ENCODE peak calls at places on chromosomes 12 and 14, in nine cellular contexts. One of them, this sample, is unnamed.

GRCh38 chr12:114294303-114294685 is 111.7 kb downstream of the TBX5 start:
- DNase-seq in esophagus squamous epithelium: no peak
- DNase-seq in MM.1S: no peak
- DNase-seq in CD4-positive, alpha-beta T cell: no peak
- DNase-seq in heart right ventricle: no peak
- DNase-seq in tibial artery: no peak
- DNase-seq in OCI-LY7: no peak
- DNase-seq in cardiac muscle cell: no peak
- DNase-seq in RWPE1: no peak
- DNase-seq in this sample: no peak

GRCh38 chr12:50806176-50806575 is 36.5 kb upstream of the TMPRSS12 start:
- DNase-seq in heart right ventricle: no peak
- DNase-seq in OCI-LY7: no peak
- DNase-seq in tibial artery: no peak
- DNase-seq in MM.1S: no peak
- DNase-seq in cardiac muscle cell: no peak
- DNase-seq in esophagus squamous epithelium: no peak
- DNase-seq in RWPE1: no peak
- DNase-seq in CD4-positive, alpha-beta T cell: no peak
- DNase-seq in this sample: no peak

GRCh38 chr12:92142251-92142896 is 3.3 kb downstream of the BTG1 start:
- DNase-seq in RWPE1: no peak
- DNase-seq in MM.1S: peak; percentile 24
- DNase-seq in tibial artery: no peak
- DNase-seq in CD4-positive, alpha-beta T cell: no peak
- DNase-seq in OCI-LY7: no peak
- DNase-seq in esophagus squamous epithelium: no peak
- DNase-seq in heart right ventricle: no peak
- DNase-seq in cardiac muscle cell: no peak
- DNase-seq in this sample: no peak

GRCh38 chr12:106211973-106212372 is 35.8 kb downstream of the CKAP4 start:
- DNase-seq in MM.1S: no peak
- DNase-seq in RWPE1: no peak
- DNase-seq in tibial artery: no peak
- DNase-seq in cardiac muscle cell: no peak
- DNase-seq in OCI-LY7: no peak
- DNase-seq in CD4-positive, alpha-beta T cell: no peak
- DNase-seq in heart right ventricle: no peak
- DNase-seq in esophagus squamous epithelium: no peak
- DNase-seq in this sample: no peak

GRCh38 chr12:114399664-114400211 is 6.2 kb downstream of the TBX5 start:
- DNase-seq in MM.1S: no peak
- DNase-seq in esophagus squamous epithelium: no peak
- DNase-seq in tibial artery: no peak
- DNase-seq in CD4-positive, alpha-beta T cell: no peak
- DNase-seq in OCI-LY7: no peak
- DNase-seq in RWPE1: no peak
- DNase-seq in cardiac muscle cell: no peak
- DNase-seq in heart right ventricle: no peak
- DNase-seq in this sample: no peak

GRCh38 chr14:73757876-73758391 is 43.8 kb upstream of the PNMA1 start:
- DNase-seq in heart right ventricle: no peak
- DNase-seq in cardiac muscle cell: no peak
- DNase-seq in tibial artery: no peak
- DNase-seq in OCI-LY7: no peak
- DNase-seq in esophagus squamous epithelium: no peak
- DNase-seq in CD4-positive, alpha-beta T cell: no peak
- DNase-seq in RWPE1: no peak
- DNase-seq in MM.1S: no peak
- DNase-seq in this sample: no peak

GRCh38 chr12:1630081-1630826 is 1.2 kb downstream of the WNT5B start:
- DNase-seq in CD4-positive, alpha-beta T cell: no peak
- DNase-seq in heart right ventricle: peak; percentile 53
- DNase-seq in OCI-LY7: peak; percentile 10
- DNase-seq in esophagus squamous epithelium: no peak
- DNase-seq in RWPE1: no peak
- DNase-seq in cardiac muscle cell: peak; percentile 47
- DNase-seq in tibial artery: peak; percentile 75
- DNase-seq in MM.1S: no peak
- DNase-seq in this sample: peak; percentile 84

GRCh38 chr14:85296466-85297210 is 233.3 kb upstream of the FLRT2 start:
- DNase-seq in RWPE1: peak; percentile 3
- DNase-seq in esophagus squamous epithelium: no peak
- DNase-seq in MM.1S: no peak
- DNase-seq in OCI-LY7: no peak
- DNase-seq in cardiac muscle cell: peak; percentile 16
- DNase-seq in tibial artery: no peak
- DNase-seq in CD4-positive, alpha-beta T cell: no peak
- DNase-seq in heart right ventricle: no peak
- DNase-seq in this sample: no peak

GRCh38 chr14:41289025-41289424 is 317.7 kb upstream of the LRFN5 start:
- DNase-seq in cardiac muscle cell: no peak
- DNase-seq in MM.1S: no peak
- DNase-seq in tibial artery: no peak
- DNase-seq in esophagus squamous epithelium: no peak
- DNase-seq in OCI-LY7: no peak
- DNase-seq in RWPE1: no peak
- DNase-seq in CD4-positive, alpha-beta T cell: no peak
- DNase-seq in heart right ventricle: no peak
- DNase-seq in this sample: no peak

GRCh38 chr12:10861366-10861765 is 12.1 kb upstream of the PRR4 start:
- DNase-seq in OCI-LY7: no peak
- DNase-seq in cardiac muscle cell: no peak
- DNase-seq in MM.1S: no peak
- DNase-seq in CD4-positive, alpha-beta T cell: no peak
- DNase-seq in esophagus squamous epithelium: no peak
- DNase-seq in RWPE1: no peak
- DNase-seq in tibial artery: no peak
- DNase-seq in heart right ventricle: no peak
- DNase-seq in this sample: no peak

GRCh38 chr14:72812292-72812851 is 81.5 kb downstream of the DPF3 start:
- DNase-seq in heart right ventricle: peak; percentile 72
- DNase-seq in CD4-positive, alpha-beta T cell: no peak
- DNase-seq in tibial artery: peak; percentile 94
- DNase-seq in RWPE1: no peak
- DNase-seq in cardiac muscle cell: peak; percentile 47
- DNase-seq in OCI-LY7: no peak
- DNase-seq in esophagus squamous epithelium: no peak
- DNase-seq in MM.1S: no peak
- DNase-seq in this sample: peak; percentile 37

GRCh38 chr12:112153181-112153899 is 28.0 kb downstream of the TRAFD1 start:
- DNase-seq in MM.1S: no peak
- DNase-seq in RWPE1: no peak
- DNase-seq in esophagus squamous epithelium: no peak
- DNase-seq in tibial artery: no peak
- DNase-seq in heart right ventricle: no peak
- DNase-seq in OCI-LY7: no peak
- DNase-seq in cardiac muscle cell: no peak
- DNase-seq in CD4-positive, alpha-beta T cell: no peak
- DNase-seq in this sample: no peak

GRCh38 chr14:104030958-104031357 is 54.5 kb upstream of the ASPG start:
- DNase-seq in tibial artery: no peak
- DNase-seq in OCI-LY7: no peak
- DNase-seq in esophagus squamous epithelium: no peak
- DNase-seq in RWPE1: no peak
- DNase-seq in CD4-positive, alpha-beta T cell: no peak
- DNase-seq in cardiac muscle cell: no peak
- DNase-seq in heart right ventricle: no peak
- DNase-seq in MM.1S: no peak
- DNase-seq in this sample: no peak

GRCh38 chr14:88660056-88660455 is 97.2 kb downstream of the ZC3H14 start:
- DNase-seq in esophagus squamous epithelium: no peak
- DNase-seq in RWPE1: no peak
- DNase-seq in OCI-LY7: no peak
- DNase-seq in MM.1S: no peak
- DNase-seq in tibial artery: no peak
- DNase-seq in heart right ventricle: no peak
- DNase-seq in cardiac muscle cell: no peak
- DNase-seq in CD4-positive, alpha-beta T cell: no peak
- DNase-seq in this sample: no peak

GRCh38 chr14:95515080-95515489 is 1.4 kb downstream of the SYNE3 start:
- DNase-seq in OCI-LY7: no peak
- DNase-seq in cardiac muscle cell: no peak
- DNase-seq in esophagus squamous epithelium: no peak
- DNase-seq in heart right ventricle: peak; percentile 59
- DNase-seq in RWPE1: no peak
- DNase-seq in MM.1S: peak; percentile 52
- DNase-seq in CD4-positive, alpha-beta T cell: no peak
- DNase-seq in tibial artery: peak; percentile 81
- DNase-seq in this sample: peak; percentile 82

GRCh38 chr12:42422785-42423184 is 96.8 kb downstream of the PPHLN1 start:
- DNase-seq in heart right ventricle: no peak
- DNase-seq in cardiac muscle cell: no peak
- DNase-seq in RWPE1: no peak
- DNase-seq in tibial artery: no peak
- DNase-seq in OCI-LY7: no peak
- DNase-seq in CD4-positive, alpha-beta T cell: no peak
- DNase-seq in esophagus squamous epithelium: no peak
- DNase-seq in MM.1S: no peak
- DNase-seq in this sample: no peak
- H3K27ac ChIP-seq in heart right ventricle: peak overlapping the region; percentile 24
- H3K27ac ChIP-seq in cardiac muscle cell: no peak overlapping the region
- H3K27ac ChIP-seq in RWPE1: no peak overlapping the region
- H3K27ac ChIP-seq in tibial artery: peak overlapping the region; percentile 66
- H3K27ac ChIP-seq in OCI-LY7: no peak overlapping the region
- H3K27ac ChIP-seq in CD4-positive, alpha-beta T cell: no peak overlapping the region
- H3K27ac ChIP-seq in esophagus squamous epithelium: no peak overlapping the region
- H3K27ac ChIP-seq in MM.1S: no peak overlapping the region
- H3K27ac ChIP-seq in this sample: no peak overlapping the region

GRCh38 chr12:90163975-90164374 is 455.3 kb upstream of the ATP2B1 start:
- DNase-seq in MM.1S: no peak
- DNase-seq in RWPE1: no peak
- DNase-seq in tibial artery: no peak
- DNase-seq in esophagus squamous epithelium: no peak
- DNase-seq in OCI-LY7: peak; percentile 37
- DNase-seq in CD4-positive, alpha-beta T cell: no peak
- DNase-seq in heart right ventricle: no peak
- DNase-seq in cardiac muscle cell: no peak
- DNase-seq in this sample: no peak
- TF ChIP-seq CTCF in MM.1S: no peak
- TF ChIP-seq CTCF in RWPE1: no peak
- TF ChIP-seq CTCF in tibial artery: no peak
- TF ChIP-seq CTCF in esophagus squamous epithelium: no peak
- TF ChIP-seq CTCF in OCI-LY7: peak; percentile 66
- TF ChIP-seq CTCF in CD4-positive, alpha-beta T cell: no peak
- TF ChIP-seq CTCF in heart right ventricle: no peak
- TF ChIP-seq CTCF in cardiac muscle cell: no peak
- TF ChIP-seq CTCF in this sample: no peak

GRCh38 chr12:121579190-121579791 is 1.5 kb downstream of the KDM2B start:
- DNase-seq in heart right ventricle: peak; percentile 47
- DNase-seq in tibial artery: peak; percentile 71
- DNase-seq in OCI-LY7: peak; percentile 59
- DNase-seq in esophagus squamous epithelium: no peak
- DNase-seq in cardiac muscle cell: peak; percentile 55
- DNase-seq in RWPE1: no peak
- DNase-seq in CD4-positive, alpha-beta T cell: peak; percentile 28
- DNase-seq in MM.1S: no peak
- DNase-seq in this sample: peak; percentile 53

GRCh38 chr12:121579981-121580868 is 598 bp downstream of the KDM2B start:
- DNase-seq in CD4-positive, alpha-beta T cell: peak; percentile 64
- DNase-seq in cardiac muscle cell: peak; percentile 85
- DNase-seq in tibial artery: peak; percentile 86
- DNase-seq in MM.1S: peak; percentile 45
- DNase-seq in OCI-LY7: peak; percentile 77
- DNase-seq in heart right ventricle: peak; percentile 77
- DNase-seq in RWPE1: peak; percentile 65
- DNase-seq in esophagus squamous epithelium: peak; percentile 20
- DNase-seq in this sample: peak; percentile 92

GRCh38 chr12:121576851-121577391 is 3.9 kb downstream of the KDM2B start:
- DNase-seq in OCI-LY7: no peak
- DNase-seq in heart right ventricle: no peak
- DNase-seq in CD4-positive, alpha-beta T cell: no peak
- DNase-seq in MM.1S: no peak
- DNase-seq in esophagus squamous epithelium: no peak
- DNase-seq in cardiac muscle cell: no peak
- DNase-seq in tibial artery: no peak
- DNase-seq in RWPE1: peak; percentile 55
- DNase-seq in this sample: no peak

GRCh38 chr12:121577443-121578180 is 3.2 kb downstream of the KDM2B start:
- DNase-seq in CD4-positive, alpha-beta T cell: no peak
- DNase-seq in MM.1S: no peak
- DNase-seq in cardiac muscle cell: peak; percentile 42
- DNase-seq in heart right ventricle: no peak
- DNase-seq in esophagus squamous epithelium: no peak
- DNase-seq in tibial artery: no peak
- DNase-seq in RWPE1: no peak
- DNase-seq in OCI-LY7: no peak
- DNase-seq in this sample: no peak

DNA sequence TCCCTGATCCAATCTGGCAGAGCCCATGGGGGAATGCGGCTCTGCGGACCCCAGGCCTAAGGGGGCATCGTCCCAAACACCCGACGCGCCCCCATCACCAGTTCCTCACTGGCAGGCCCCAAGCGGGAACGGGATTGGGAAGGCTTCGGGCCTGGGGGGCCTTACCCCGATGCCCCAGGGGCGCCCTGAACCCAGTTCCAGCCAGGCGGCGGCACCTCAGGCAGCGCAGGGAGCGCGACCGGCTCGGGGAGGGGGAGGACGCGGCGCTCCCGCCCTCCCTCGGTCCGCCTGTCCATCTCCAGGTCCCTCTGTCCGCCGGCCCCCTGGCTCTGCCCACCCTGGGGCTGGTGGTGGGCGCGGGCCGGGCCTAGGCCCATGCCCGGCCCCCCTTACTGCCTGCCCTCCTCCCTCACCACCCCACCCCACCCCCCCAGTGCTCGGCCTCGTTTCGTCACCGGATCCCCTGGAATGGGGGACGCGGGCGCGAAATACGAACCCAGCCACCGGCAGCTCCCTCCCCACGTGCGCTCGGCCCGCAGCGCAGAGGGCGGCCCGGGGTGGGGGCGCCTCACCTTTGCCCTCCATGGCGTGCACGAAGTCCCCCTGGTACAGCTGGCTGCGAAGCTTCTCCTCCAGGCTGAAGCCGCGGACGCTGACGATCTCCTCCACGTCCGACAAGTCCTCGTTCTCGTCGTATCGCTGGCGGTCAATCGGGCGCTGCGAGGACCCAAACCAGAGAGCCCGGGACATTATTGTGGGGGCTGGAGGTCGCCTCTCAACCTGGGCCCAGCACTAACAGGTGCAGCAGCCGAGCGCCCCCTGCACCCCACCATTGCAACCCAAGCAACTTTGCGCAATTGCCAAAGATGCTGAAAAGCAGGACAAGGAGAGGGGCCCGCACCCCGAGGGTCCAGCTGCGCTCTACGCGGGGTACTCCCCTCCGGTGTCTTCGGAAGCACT is 2.3 kb downstream of the KDM2B start:
- DNase-seq in OCI-LY7: peak; percentile 24
- DNase-seq in esophagus squamous epithelium: no peak
- DNase-seq in heart right ventricle: peak; percentile 30
- DNase-seq in MM.1S: no peak
- DNase-seq in CD4-positive, alpha-beta T cell: no peak
- DNase-seq in cardiac muscle cell: peak; percentile 52
- DNase-seq in RWPE1: no peak
- DNase-seq in tibial artery: peak; percentile 69
- DNase-seq in this sample: no peak
- H3K27ac ChIP-seq in OCI-LY7: peak overlapping the region; percentile 78
- H3K27ac ChIP-seq in esophagus squamous epithelium: peak overlapping the region; percentile 84
- H3K27ac ChIP-seq in heart right ventricle: peak overlapping the region; percentile 88
- H3K27ac ChIP-seq in MM.1S: no peak overlapping the region
- H3K27ac ChIP-seq in CD4-positive, alpha-beta T cell: peak overlapping the region; percentile 79
- H3K27ac ChIP-seq in cardiac muscle cell: peak overlapping the region; percentile 96
- H3K27ac ChIP-seq in RWPE1: peak overlapping the region; percentile 69
- H3K27ac ChIP-seq in tibial artery: peak overlapping the region; percentile 74
- H3K27ac ChIP-seq in this sample: peak overlapping the region; percentile 37

GRCh38 chr14:38618514-38618913 is 362.6 kb upstream of the CLEC14A start:
- DNase-seq in cardiac muscle cell: no peak
- DNase-seq in MM.1S: no peak
- DNase-seq in RWPE1: no peak
- DNase-seq in heart right ventricle: no peak
- DNase-seq in esophagus squamous epithelium: no peak
- DNase-seq in tibial artery: no peak
- DNase-seq in OCI-LY7: peak; percentile 11
- DNase-seq in CD4-positive, alpha-beta T cell: no peak
- DNase-seq in this sample: no peak
- TF ChIP-seq CTCF in cardiac muscle cell: no peak
- TF ChIP-seq CTCF in MM.1S: peak; percentile 4
- TF ChIP-seq CTCF in RWPE1: no peak
- TF ChIP-seq CTCF in heart right ventricle: no peak
- TF ChIP-seq CTCF in esophagus squamous epithelium: no peak
- TF ChIP-seq CTCF in tibial artery: no peak
- TF ChIP-seq CTCF in OCI-LY7: peak; percentile 67
- TF ChIP-seq CTCF in CD4-positive, alpha-beta T cell: no peak
- TF ChIP-seq CTCF in this sample: no peak

This sample was measured in left lung.